ENCODE peak calls at places on chromosomes 13 and 19, in four cellular contexts. One of them, this sample, is unnamed.

GRCh38 chr19:3176715-3177501 is 1.7 kb upstream of the S1PR4 start:
- DNase-seq in midbrain: no peak
- DNase-seq in Peyer's patch: peak
- DNase-seq in stimulated activated CD8-positive, alpha-beta memory T cell treated with anti-CD3 and anti-CD28 coated beads, Interleukin-7, amount 100 ng/mL, for 1 hour: peak
- DNase-seq in this sample: peak

GRCh38 chr13:50081106-50081898 is 66.1 kb downstream of the KCNRG start:
- DNase-seq in midbrain: no peak
- DNase-seq in Peyer's patch: peak
- DNase-seq in stimulated activated CD8-positive, alpha-beta memory T cell treated with anti-CD3 and anti-CD28 coated beads, Interleukin-7, amount 100 ng/mL, for 1 hour: peak
- DNase-seq in this sample: peak

GRCh38 chr19:41339936-41340335 is 13.8 kb downstream of the TGFB1 start:
- DNase-seq in midbrain: no peak
- DNase-seq in Peyer's patch: no peak
- DNase-seq in stimulated activated CD8-positive, alpha-beta memory T cell treated with anti-CD3 and anti-CD28 coated beads, Interleukin-7, amount 100 ng/mL, for 1 hour: no peak
- DNase-seq in this sample: peak

GRCh38 chr19:44777715-44778347 is at the start of gene CBLC:
- DNase-seq in midbrain: no peak
- DNase-seq in Peyer's patch: no peak
- DNase-seq in stimulated activated CD8-positive, alpha-beta memory T cell treated with anti-CD3 and anti-CD28 coated beads, Interleukin-7, amount 100 ng/mL, for 1 hour: no peak
- DNase-seq in this sample: no peak

GRCh38 chr13:59211636-59212035 is 952.1 kb downstream of the DIAPH3 start:
- DNase-seq in midbrain: no peak
- DNase-seq in Peyer's patch: no peak
- DNase-seq in stimulated activated CD8-positive, alpha-beta memory T cell treated with anti-CD3 and anti-CD28 coated beads, Interleukin-7, amount 100 ng/mL, for 1 hour: no peak
- DNase-seq in this sample: no peak

GRCh38 chr13:108962652-108963051 is 333.2 kb downstream of the MYO16 start:
- DNase-seq in midbrain: no peak
- DNase-seq in Peyer's patch: no peak
- DNase-seq in stimulated activated CD8-positive, alpha-beta memory T cell treated with anti-CD3 and anti-CD28 coated beads, Interleukin-7, amount 100 ng/mL, for 1 hour: no peak
- DNase-seq in this sample: no peak

GRCh38 chr13:42486711-42487198 is 87.2 kb upstream of the TNFSF11 start:
- DNase-seq in midbrain: no peak
- DNase-seq in Peyer's patch: no peak
- DNase-seq in stimulated activated CD8-positive, alpha-beta memory T cell treated with anti-CD3 and anti-CD28 coated beads, Interleukin-7, amount 100 ng/mL, for 1 hour: no peak
- DNase-seq in this sample: peak

GRCh38 chr13:26257049-26257448 is 3.1 kb downstream of the CDK8 start:
- DNase-seq in midbrain: no peak
- DNase-seq in Peyer's patch: no peak
- DNase-seq in stimulated activated CD8-positive, alpha-beta memory T cell treated with anti-CD3 and anti-CD28 coated beads, Interleukin-7, amount 100 ng/mL, for 1 hour: no peak
- DNase-seq in this sample: no peak

GRCh38 chr13:106612688-106613087 is 44.8 kb upstream of the ARGLU1 start:
- DNase-seq in midbrain: no peak
- DNase-seq in Peyer's patch: peak
- DNase-seq in stimulated activated CD8-positive, alpha-beta memory T cell treated with anti-CD3 and anti-CD28 coated beads, Interleukin-7, amount 100 ng/mL, for 1 hour: no peak
- DNase-seq in this sample: no peak

GRCh38 chr13:59111711-59112110 is 1052.0 kb downstream of the DIAPH3 start:
- DNase-seq in midbrain: no peak
- DNase-seq in Peyer's patch: no peak
- DNase-seq in stimulated activated CD8-positive, alpha-beta memory T cell treated with anti-CD3 and anti-CD28 coated beads, Interleukin-7, amount 100 ng/mL, for 1 hour: no peak
- DNase-seq in this sample: peak

GRCh38 chr13:73412933-73413332 is 354.1 kb downstream of the KLF5 start:
- DNase-seq in midbrain: no peak
- DNase-seq in Peyer's patch: no peak
- DNase-seq in stimulated activated CD8-positive, alpha-beta memory T cell treated with anti-CD3 and anti-CD28 coated beads, Interleukin-7, amount 100 ng/mL, for 1 hour: no peak
- DNase-seq in this sample: no peak

GRCh38 chr19:34336781-34337271 is 28.2 kb upstream of the GPI start:
- DNase-seq in midbrain: peak
- DNase-seq in Peyer's patch: no peak
- DNase-seq in stimulated activated CD8-positive, alpha-beta memory T cell treated with anti-CD3 and anti-CD28 coated beads, Interleukin-7, amount 100 ng/mL, for 1 hour: no peak
- DNase-seq in this sample: peak

GRCh38 chr19:2327773-2328400 is 499 bp downstream of the LSM7 start:
- DNase-seq in midbrain: no peak
- DNase-seq in Peyer's patch: peak
- DNase-seq in stimulated activated CD8-positive, alpha-beta memory T cell treated with anti-CD3 and anti-CD28 coated beads, Interleukin-7, amount 100 ng/mL, for 1 hour: no peak
- DNase-seq in this sample: peak

GRCh38 chr19:45768644-45769053 is 403 bp downstream of the SIX5 start:
- DNase-seq in midbrain: no peak
- DNase-seq in Peyer's patch: peak
- DNase-seq in stimulated activated CD8-positive, alpha-beta memory T cell treated with anti-CD3 and anti-CD28 coated beads, Interleukin-7, amount 100 ng/mL, for 1 hour: no peak
- DNase-seq in this sample: peak

GRCh38 chr13:27375686-27376326 is 48.6 kb upstream of the GTF3A start:
- DNase-seq in midbrain: peak
- DNase-seq in Peyer's patch: peak
- DNase-seq in stimulated activated CD8-positive, alpha-beta memory T cell treated with anti-CD3 and anti-CD28 coated beads, Interleukin-7, amount 100 ng/mL, for 1 hour: peak
- DNase-seq in this sample: peak

GRCh38 chr13:96053003-96053703 is at the start of gene UGGT2:
- DNase-seq in midbrain: peak
- DNase-seq in Peyer's patch: peak
- DNase-seq in stimulated activated CD8-positive, alpha-beta memory T cell treated with anti-CD3 and anti-CD28 coated beads, Interleukin-7, amount 100 ng/mL, for 1 hour: no peak
- DNase-seq in this sample: peak

GRCh38 chr19:15702590-15702930 is 25.3 kb upstream of the OR10H2 start:
- DNase-seq in midbrain: no peak
- DNase-seq in Peyer's patch: peak
- DNase-seq in stimulated activated CD8-positive, alpha-beta memory T cell treated with anti-CD3 and anti-CD28 coated beads, Interleukin-7, amount 100 ng/mL, for 1 hour: no peak
- DNase-seq in this sample: peak

GRCh38 chr13:108083056-108083455 is 132.3 kb downstream of the LIG4 start:
- DNase-seq in midbrain: no peak
- DNase-seq in Peyer's patch: no peak
- DNase-seq in stimulated activated CD8-positive, alpha-beta memory T cell treated with anti-CD3 and anti-CD28 coated beads, Interleukin-7, amount 100 ng/mL, for 1 hour: no peak
- DNase-seq in this sample: peak

GRCh38 chr19:41351339-41352245 is 2.1 kb downstream of the TGFB1 start:
- DNase-seq in midbrain: peak
- DNase-seq in Peyer's patch: peak
- DNase-seq in stimulated activated CD8-positive, alpha-beta memory T cell treated with anti-CD3 and anti-CD28 coated beads, Interleukin-7, amount 100 ng/mL, for 1 hour: peak
- DNase-seq in this sample: peak

GRCh38 chr13:49326222-49326917 is 78.6 kb downstream of the CDADC1 start:
- DNase-seq in midbrain: no peak
- DNase-seq in Peyer's patch: no peak
- DNase-seq in stimulated activated CD8-positive, alpha-beta memory T cell treated with anti-CD3 and anti-CD28 coated beads, Interleukin-7, amount 100 ng/mL, for 1 hour: no peak
- DNase-seq in this sample: no peak

GRCh38 chr13:45674908-45675307 is 27.2 kb upstream of the CBY2 start:
- DNase-seq in midbrain: no peak
- DNase-seq in Peyer's patch: no peak
- DNase-seq in stimulated activated CD8-positive, alpha-beta memory T cell treated with anti-CD3 and anti-CD28 coated beads, Interleukin-7, amount 100 ng/mL, for 1 hour: no peak
- DNase-seq in this sample: peak

GRCh38 chr19:32581704-32582164 is 744 bp downstream of the PDCD5 start:
- DNase-seq in midbrain: no peak
- DNase-seq in Peyer's patch: no peak
- DNase-seq in stimulated activated CD8-positive, alpha-beta memory T cell treated with anti-CD3 and anti-CD28 coated beads, Interleukin-7, amount 100 ng/mL, for 1 hour: no peak
- DNase-seq in this sample: peak

GRCh38 chr13:50592412-50593145 is 250.9 kb downstream of the DLEU7 start:
- DNase-seq in midbrain: no peak
- DNase-seq in Peyer's patch: no peak
- DNase-seq in stimulated activated CD8-positive, alpha-beta memory T cell treated with anti-CD3 and anti-CD28 coated beads, Interleukin-7, amount 100 ng/mL, for 1 hour: no peak
- DNase-seq in this sample: peak

GRCh38 chr19:46571495-46571894 is 29.6 kb upstream of the CALM3 start:
- DNase-seq in midbrain: no peak
- DNase-seq in Peyer's patch: no peak
- DNase-seq in stimulated activated CD8-positive, alpha-beta memory T cell treated with anti-CD3 and anti-CD28 coated beads, Interleukin-7, amount 100 ng/mL, for 1 hour: no peak
- DNase-seq in this sample: peak

GRCh38 chr13:84903391-84903790 is 895.8 kb downstream of the SLITRK6 start:
- DNase-seq in midbrain: no peak
- DNase-seq in Peyer's patch: no peak
- DNase-seq in stimulated activated CD8-positive, alpha-beta memory T cell treated with anti-CD3 and anti-CD28 coated beads, Interleukin-7, amount 100 ng/mL, for 1 hour: no peak
- DNase-seq in this sample: no peak

GRCh38 chr19:3178377-3178972 is at the start of gene S1PR4:
- DNase-seq in midbrain: no peak
- DNase-seq in Peyer's patch: peak
- DNase-seq in stimulated activated CD8-positive, alpha-beta memory T cell treated with anti-CD3 and anti-CD28 coated beads, Interleukin-7, amount 100 ng/mL, for 1 hour: peak
- DNase-seq in this sample: no peak

GRCh38 chr19:56692496-56692895 is 20.9 kb upstream of the ZNF835 start:
- DNase-seq in midbrain: peak
- DNase-seq in Peyer's patch: no peak
- DNase-seq in stimulated activated CD8-positive, alpha-beta memory T cell treated with anti-CD3 and anti-CD28 coated beads, Interleukin-7, amount 100 ng/mL, for 1 hour: no peak
- DNase-seq in this sample: peak

GRCh38 chr19:12364391-12365093 is 941 bp downstream of the ZNF442 start:
- DNase-seq in midbrain: no peak
- DNase-seq in Peyer's patch: no peak
- DNase-seq in stimulated activated CD8-positive, alpha-beta memory T cell treated with anti-CD3 and anti-CD28 coated beads, Interleukin-7, amount 100 ng/mL, for 1 hour: no peak
- DNase-seq in this sample: peak

GRCh38 chr19:47427241-47428176 is 8.2 kb upstream of the MEIS3 start:
- DNase-seq in midbrain: peak
- DNase-seq in Peyer's patch: peak
- DNase-seq in stimulated activated CD8-positive, alpha-beta memory T cell treated with anti-CD3 and anti-CD28 coated beads, Interleukin-7, amount 100 ng/mL, for 1 hour: peak
- DNase-seq in this sample: peak

GRCh38 chr19:57886046-57886445 is 2.8 kb downstream of the ZNF814 start:
- DNase-seq in midbrain: no peak
- DNase-seq in Peyer's patch: no peak
- DNase-seq in stimulated activated CD8-positive, alpha-beta memory T cell treated with anti-CD3 and anti-CD28 coated beads, Interleukin-7, amount 100 ng/mL, for 1 hour: no peak
- DNase-seq in this sample: no peak

GRCh38 chr13:109281017-109281416 is 505.4 kb downstream of the IRS2 start:
- DNase-seq in midbrain: no peak
- DNase-seq in Peyer's patch: no peak
- DNase-seq in stimulated activated CD8-positive, alpha-beta memory T cell treated with anti-CD3 and anti-CD28 coated beads, Interleukin-7, amount 100 ng/mL, for 1 hour: no peak
- DNase-seq in this sample: no peak

GRCh38 chr13:72726721-72727416 is 560 bp downstream of the MZT1 start:
- DNase-seq in midbrain: no peak
- DNase-seq in Peyer's patch: peak
- DNase-seq in stimulated activated CD8-positive, alpha-beta memory T cell treated with anti-CD3 and anti-CD28 coated beads, Interleukin-7, amount 100 ng/mL, for 1 hour: no peak
- DNase-seq in this sample: peak

GRCh38 chr13:44278164-44278563 is 95.5 kb upstream of the SERP2 start:
- DNase-seq in midbrain: no peak
- DNase-seq in Peyer's patch: no peak
- DNase-seq in stimulated activated CD8-positive, alpha-beta memory T cell treated with anti-CD3 and anti-CD28 coated beads, Interleukin-7, amount 100 ng/mL, for 1 hour: no peak
- DNase-seq in this sample: no peak

GRCh38 chr13:37144661-37145060 is 39.2 kb upstream of the CSNK1A1L start:
- DNase-seq in midbrain: no peak
- DNase-seq in Peyer's patch: no peak
- DNase-seq in stimulated activated CD8-positive, alpha-beta memory T cell treated with anti-CD3 and anti-CD28 coated beads, Interleukin-7, amount 100 ng/mL, for 1 hour: no peak
- DNase-seq in this sample: peak

GRCh38 chr19:53579518-53579917 is 41.6 kb downstream of the ZNF331 start:
- DNase-seq in midbrain: no peak
- DNase-seq in Peyer's patch: no peak
- DNase-seq in stimulated activated CD8-positive, alpha-beta memory T cell treated with anti-CD3 and anti-CD28 coated beads, Interleukin-7, amount 100 ng/mL, for 1 hour: no peak
- DNase-seq in this sample: no peak

GRCh38 chr19:6800991-6801396 is 28.5 kb downstream of the VAV1 start:
- DNase-seq in midbrain: no peak
- DNase-seq in Peyer's patch: no peak
- DNase-seq in stimulated activated CD8-positive, alpha-beta memory T cell treated with anti-CD3 and anti-CD28 coated beads, Interleukin-7, amount 100 ng/mL, for 1 hour: no peak
- DNase-seq in this sample: peak

GRCh38 chr19:1451916-1452801 is 2.2 kb downstream of the APC2 start:
- DNase-seq in midbrain: peak
- DNase-seq in Peyer's patch: no peak
- DNase-seq in stimulated activated CD8-positive, alpha-beta memory T cell treated with anti-CD3 and anti-CD28 coated beads, Interleukin-7, amount 100 ng/mL, for 1 hour: no peak
- DNase-seq in this sample: no peak